ENCODE peak calls at places on chromosomes 3 and 15, in six cellular contexts. D, V, R, T, U and K are unnamed samples.

GRCh38 chr3:97895216-97895615 is 73.4 kb downstream of the CRYBG3 start:
- DNase-seq in D (no peak), V (no peak), R (no peak), T (no peak), U (no peak), K (no peak)

GRCh38 chr3:52730681-52731080 is 24.8 kb downstream of the SPCS1 start:
- DNase-seq in D (no peak), V (no peak), R (no peak), T (no peak), U (no peak), K (no peak)

GRCh38 chr15:66883322-66883911 is 181.4 kb downstream of the SMAD6 start:
- DNase-seq in D (peak), V (peak), R (peak), T (peak), U (no peak), K (peak)

GRCh38 chr3:108767258-108767657 is 10.0 kb upstream of the RETNLB start:
- DNase-seq in D (no peak), V (no peak), R (no peak), T (no peak), U (no peak), K (no peak)

GRCh38 chr3:44000586-44000985 is 241.1 kb upstream of the TOPAZ1 start:
- DNase-seq in D (no peak), V (no peak), R (no peak), T (no peak), U (no peak), K (no peak)

GRCh38 chr15:100601158-100601557 is 826 bp downstream of the LINS1 start:
- DNase-seq in D (no peak), V (no peak), R (no peak), T (no peak), U (peak), K (no peak)

GRCh38 chr15:23877502-23878412 is 190.7 kb upstream of the NDN start:
- DNase-seq in D (no peak), V (no peak), R (peak), T (peak), U (no peak), K (no peak)

GRCh38 chr3:65713016-65713415 is 325.7 kb downstream of the MAGI1 start:
- DNase-seq in D (no peak), V (no peak), R (no peak), T (no peak), U (no peak), K (peak)

GRCh38 chr3:114380233-114380645 is 86.4 kb downstream of the TIGIT start:
- DNase-seq in D (no peak), V (peak), R (peak), T (peak), U (no peak), K (peak)

GRCh38 chr15:71607383-71607782 is 203.0 kb upstream of the NR2E3 start:
- DNase-seq in D (no peak), V (no peak), R (no peak), T (no peak), U (no peak), K (no peak)

GRCh38 chr3:156180077-156180476 is 59.7 kb downstream of the KCNAB1 start:
- DNase-seq in D (no peak), V (no peak), R (no peak), T (no peak), U (no peak), K (no peak)

GRCh38 chr15:85702321-85703230 is 92.1 kb downstream of the KLHL25 start:
- DNase-seq in D (no peak), V (no peak), R (no peak), T (no peak), U (no peak), K (no peak)

GRCh38 chr3:58422756-58423324 is 10.8 kb downstream of the PDHB start:
- DNase-seq in D (no peak), V (no peak), R (no peak), T (no peak), U (no peak), K (no peak)

GRCh38 chr15:99719096-99719541 is 14.1 kb downstream of the LYSMD4 start:
- DNase-seq in D (no peak), V (no peak), R (no peak), T (no peak), U (no peak), K (no peak)

GRCh38 chr3:63056932-63057331 is 181.7 kb upstream of the CADPS start:
- DNase-seq in D (no peak), V (no peak), R (no peak), T (no peak), U (no peak), K (no peak)
- TF ChIP-seq POLR2AphosphoS5 in D (no peak), V (no peak), R (no peak), T (no peak), U (no peak), K (no peak)

DNA sequence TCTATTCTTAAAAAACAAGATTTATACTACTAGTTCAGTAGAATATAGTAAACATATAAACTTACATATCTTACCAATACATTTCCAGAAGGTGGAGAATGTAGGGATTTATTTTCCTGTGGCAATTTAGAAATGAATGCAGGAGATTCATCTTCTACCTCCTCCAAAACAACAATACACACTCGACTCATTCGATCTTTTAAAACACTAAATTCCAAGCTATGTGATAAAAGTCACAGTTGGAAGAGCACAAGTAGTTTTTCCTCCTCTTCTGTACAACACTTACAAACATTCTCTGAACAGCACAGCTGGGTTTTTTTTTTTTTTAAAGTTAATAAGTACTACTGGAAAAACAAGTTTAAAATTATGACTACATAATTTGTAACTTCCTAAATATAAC is 1.4 kb downstream of the ANKRD28 start:
- DNase-seq in D (no peak), V (no peak), R (no peak), T (no peak), U (no peak), K (no peak)
- H3K4me3 ChIP-seq in D (peak), V (no peak), R (peak), T (peak), U (peak), K (peak)

DNA sequence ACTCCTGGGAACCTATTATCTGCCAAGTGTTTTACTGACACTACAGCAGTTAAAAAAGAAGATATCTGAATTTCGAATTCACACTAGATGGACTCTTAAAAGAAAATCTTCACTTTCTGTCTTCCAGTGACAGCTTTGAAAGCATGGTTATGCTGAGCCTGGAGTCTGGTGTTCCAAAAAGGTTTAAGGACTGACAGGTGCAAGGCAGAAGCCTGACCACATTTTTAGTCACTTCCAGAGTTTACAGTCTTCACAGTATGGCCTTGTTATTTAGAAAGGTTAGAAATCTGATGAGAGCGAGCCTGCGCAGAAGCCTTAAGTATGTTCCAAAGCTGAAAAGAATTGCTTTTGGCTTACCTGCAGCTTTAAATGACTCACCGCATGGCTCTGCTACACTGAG is 59.9 kb downstream of the ETV5 start:
- DNase-seq in D (no peak), V (no peak), R (no peak), T (no peak), U (no peak), K (no peak)
- TF ChIP-seq POLR2AphosphoS5 in D (no peak), V (no peak), R (no peak), T (no peak), U (no peak), K (no peak)

GRCh38 chr15:82850242-82850591 is 40.8 kb downstream of the WHAMM start:
- DNase-seq in D (no peak), V (no peak), R (no peak), T (no peak), U (no peak), K (no peak)
- H3K4me3 ChIP-seq in D (no peak), V (no peak), R (no peak), T (no peak), U (no peak), K (no peak)

GRCh38 chr3:71581981-71582611 is 1.4 kb downstream of the FOXP1 start:
- DNase-seq in D (no peak), V (peak), R (peak), T (peak), U (peak), K (peak)
- TF ChIP-seq POLR2AphosphoS5 in D (no peak), V (peak), R (peak), T (no peak), U (peak), K (no peak)

GRCh38 chr3:32819086-32819450 is 1.3 kb downstream of the TRIM71 start:
- DNase-seq in D (no peak), V (no peak), R (no peak), T (no peak), U (no peak), K (no peak)

GRCh38 chr3:32819581-32820348 is 2.0 kb downstream of the TRIM71 start:
- DNase-seq in D (no peak), V (no peak), R (no peak), T (no peak), U (no peak), K (no peak)

GRCh38 chr3:32817561-32818430 is at the start of gene TRIM71:
- DNase-seq in D (no peak), V (no peak), R (no peak), T (no peak), U (peak), K (no peak)

GRCh38 chr3:32817195-32817560 is 619 bp upstream of the TRIM71 start:
- DNase-seq in D (no peak), V (no peak), R (no peak), T (no peak), U (no peak), K (no peak)

DNA sequence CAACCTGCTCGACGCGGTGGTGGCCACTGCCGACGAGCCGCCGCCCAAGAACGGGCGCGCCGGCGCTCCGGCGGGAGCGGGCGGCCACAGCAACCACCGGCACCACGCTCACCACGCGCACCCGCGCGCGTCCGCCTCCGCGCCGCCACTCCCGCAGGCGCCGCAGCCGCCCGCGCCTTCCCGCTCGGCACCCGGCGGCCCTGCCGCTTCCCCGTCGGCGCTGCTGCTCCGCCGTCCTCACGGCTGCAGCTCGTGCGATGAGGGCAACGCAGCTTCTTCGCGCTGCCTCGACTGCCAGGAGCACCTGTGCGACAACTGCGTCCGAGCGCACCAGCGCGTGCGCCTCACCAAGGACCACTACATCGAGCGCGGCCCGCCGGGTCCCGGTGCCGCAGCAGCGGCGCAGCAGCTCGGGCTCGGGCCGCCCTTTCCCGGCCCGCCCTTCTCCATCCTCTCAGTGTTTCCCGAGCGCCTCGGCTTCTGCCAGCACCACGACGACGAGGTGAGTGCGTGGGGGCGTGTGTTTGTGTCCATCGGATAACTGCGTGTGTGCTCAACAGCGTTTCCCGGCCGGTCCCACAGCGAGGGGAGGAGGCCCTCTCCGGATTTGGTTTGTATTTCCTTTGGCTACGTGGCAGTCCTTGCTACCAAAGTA is 761 bp downstream of the TRIM71 start:
- DNase-seq in D (no peak), V (no peak), R (no peak), T (no peak), U (no peak), K (no peak)
- H3K4me3 ChIP-seq in D (peak), V (peak), R (peak), T (peak), U (peak), K (peak)

GRCh38 chr3:27696906-27697305 is 25.2 kb downstream of the EOMES start:
- DNase-seq in D (no peak), V (no peak), R (no peak), T (no peak), U (no peak), K (no peak)
- TF ChIP-seq POLR2AphosphoS5 in D (no peak), V (no peak), R (no peak), T (no peak), U (no peak), K (no peak)

GRCh38 chr3:15861163-15861562 is 63.4 kb upstream of the ANKRD28 start:
- DNase-seq in D (no peak), V (no peak), R (no peak), T (no peak), U (no peak), K (no peak)
- H3K4me3 ChIP-seq in D (peak), V (no peak), R (no peak), T (no peak), U (no peak), K (no peak)